ENCODE peak calls at places on chromosomes 16 and 17, in six cellular contexts. C is fibroblast of pulmonary artery; A is mesenchymal stem cell; P is SK-N-SH; V is GM23248; M is CD8-positive, alpha-beta memory T cell. H is an unnamed sample.

GRCh38 chr16:814974-815373 is 14.4 kb upstream of the GNG13 start:
- DNase-seq in C (no peak), A (peak), P (no peak), V (peak), M (no peak), H (no peak)

GRCh38 chr17:79008666-79009387 is 737 bp downstream of the CANT1 start:
- DNase-seq in C (no peak), A (no peak), P (peak), V (no peak), M (no peak), H (no peak)

GRCh38 chr17:9646556-9646905 is 1.2 kb downstream of the USP43 start:
- DNase-seq in C (no peak), A (no peak), P (no peak), V (no peak), M (no peak), H (peak)

GRCh38 chr17:66348605-66349165 is 46.3 kb downstream of the PRKCA start:
- DNase-seq in C (peak), A (peak), P (peak), V (peak), M (no peak), H (no peak)

GRCh38 chr17:16915752-16916556 is 56.0 kb downstream of the TNFRSF13B start:
- DNase-seq in C (peak), A (peak), P (peak), V (peak), M (peak), H (peak)

GRCh38 chr17:15377608-15378007 is 36.2 kb upstream of the TEKT3 start:
- DNase-seq in C (peak), A (peak), P (no peak), V (peak), M (no peak), H (no peak)

GRCh38 chr16:24610421-24610765 is 71.0 kb downstream of the RBBP6 start:
- DNase-seq in C (peak), A (peak), P (no peak), V (peak), M (no peak), H (peak)

GRCh38 chr16:86882586-86883280 is 304.4 kb downstream of the FOXL1 start:
- DNase-seq in C (peak), A (peak), P (no peak), V (peak), M (no peak), H (no peak)

GRCh38 chr17:1764274-1764673 is 2.4 kb downstream of the SERPINF1 start:
- DNase-seq in C (peak), A (peak), P (no peak), V (peak), M (peak), H (no peak)

GRCh38 chr17:7997186-7997585 is 5.2 kb upstream of the GUCY2D start:
- DNase-seq in C (peak), A (peak), P (no peak), V (peak), M (no peak), H (peak)

GRCh38 chr16:27994686-27995085 is 68.8 kb downstream of the GSG1L start:
- DNase-seq in C (no peak), A (no peak), P (no peak), V (no peak), M (no peak), H (no peak)

GRCh38 chr17:68427575-68427974 is 29.7 kb downstream of the WIPI1 start:
- DNase-seq in C (no peak), A (no peak), P (no peak), V (no peak), M (no peak), H (no peak)

GRCh38 chr17:80813318-80813717 is 178.3 kb upstream of the CHMP6 start:
- DNase-seq in C (no peak), A (no peak), P (no peak), V (no peak), M (no peak), H (no peak)

GRCh38 chr16:81708459-81709368 is 70.4 kb upstream of the PLCG2 start:
- DNase-seq in C (no peak), A (no peak), P (no peak), V (no peak), M (no peak), H (no peak)

GRCh38 chr17:7576432-7576937 is 3.0 kb upstream of the CD68 start:
- DNase-seq in C (no peak), A (no peak), P (no peak), V (peak), M (no peak), H (no peak)

GRCh38 chr16:17433577-17433960 is 37.2 kb downstream of the XYLT1 start:
- DNase-seq in C (no peak), A (no peak), P (no peak), V (no peak), M (no peak), H (peak)

GRCh38 chr16:87417511-87417910 is 25.4 kb downstream of the MAP1LC3B start:
- DNase-seq in C (no peak), A (no peak), P (no peak), V (no peak), M (no peak), H (no peak)

GRCh38 chr16:56965939-56966515 is 4.3 kb downstream of the CETP start:
- DNase-seq in C (no peak), A (no peak), P (no peak), V (no peak), M (no peak), H (no peak)

GRCh38 chr16:84143784-84144199 is 1.2 kb downstream of the HSDL1 start:
- DNase-seq in C (peak), A (peak), P (no peak), V (peak), M (no peak), H (peak)

GRCh38 chr17:80858301-80859003 is 133.2 kb upstream of the CHMP6 start:
- DNase-seq in C (no peak), A (no peak), P (no peak), V (no peak), M (peak), H (no peak)

GRCh38 chr17:68145088-68145487 is 102.8 kb upstream of the AMZ2 start:
- DNase-seq in C (no peak), A (no peak), P (peak), V (no peak), M (no peak), H (no peak)

GRCh38 chr17:41773731-41774193 is 12.7 kb downstream of the JUP start:
- DNase-seq in C (no peak), A (peak), P (no peak), V (no peak), M (no peak), H (no peak)

GRCh38 chr16:79261461-79261860 is 339.1 kb downstream of the MAF start:
- DNase-seq in C (no peak), A (peak), P (peak), V (no peak), M (peak), H (peak)

GRCh38 chr17:57704448-57704847 is 40.7 kb downstream of the CCDC182 start:
- DNase-seq in C (no peak), A (no peak), P (no peak), V (no peak), M (no peak), H (no peak)

GRCh38 chr16:22355487-22355908 is 18.9 kb downstream of the CDR2 start:
- DNase-seq in C (no peak), A (no peak), P (no peak), V (peak), M (no peak), H (no peak)

GRCh38 chr17:49699967-49700575 is 7.7 kb downstream of the SLC35B1 start:
- DNase-seq in C (no peak), A (no peak), P (no peak), V (no peak), M (no peak), H (no peak)

GRCh38 chr17:41873559-41874292 is 8.5 kb upstream of the KLHL11 start:
- DNase-seq in C (no peak), A (no peak), P (no peak), V (peak), M (no peak), H (no peak)

GRCh38 chr17:1399366-1399678 is 700 bp downstream of the YWHAE start:
- DNase-seq in C (no peak), A (no peak), P (no peak), V (no peak), M (no peak), H (no peak)

GRCh38 chr16:58409316-58409973 is 17.2 kb downstream of the GINS3 start:
- DNase-seq in C (peak), A (no peak), P (no peak), V (peak), M (no peak), H (no peak)

GRCh38 chr16:65782537-65783290 is 583.8 kb upstream of the CDH5 start:
- DNase-seq in C (peak), A (peak), P (no peak), V (peak), M (no peak), H (peak)

GRCh38 chr17:5468075-5468473 is 708 bp downstream of the DHX33 start:
- DNase-seq in C (no peak), A (no peak), P (peak), V (no peak), M (no peak), H (no peak)

GRCh38 chr17:63142836-63143235 is 176.8 kb downstream of the TANC2 start:
- DNase-seq in C (no peak), A (no peak), P (no peak), V (no peak), M (no peak), H (no peak)

GRCh38 chr17:28661635-28662526 is at the start of the genes SDF2 and SUPT6H:
- DNase-seq in C (peak), A (peak), P (peak), V (peak), M (peak), H (peak)

GRCh38 chr17:65588194-65588808 is 26.9 kb upstream of the AXIN2 start:
- DNase-seq in C (no peak), A (no peak), P (no peak), V (no peak), M (no peak), H (peak)

GRCh38 chr17:1709403-1709891 is 730 bp downstream of the TLCD2 start:
- DNase-seq in C (no peak), A (peak), P (peak), V (peak), M (no peak), H (no peak)

GRCh38 chr16:47664653-47665325 is 203.7 kb downstream of the PHKB start:
- DNase-seq in C (no peak), A (no peak), P (no peak), V (no peak), M (no peak), H (no peak)

GRCh38 chr17:42568341-42569111 is 1.6 kb downstream of the MLX start:
- DNase-seq in C (no peak), A (no peak), P (no peak), V (no peak), M (no peak), H (no peak)

GRCh38 chr17:18921485-18921884 is 30.5 kb upstream of the SLC5A10 start:
- DNase-seq in C (no peak), A (no peak), P (no peak), V (no peak), M (no peak), H (no peak)
- H3K4me3 ChIP-seq in C (no peak), A (no peak), P (no peak), V (no peak), M (no peak), H (no peak)

GRCh38 chr16:20404637-20405036 is at the start of gene PDILT:
- DNase-seq in C (no peak), A (no peak), P (no peak), V (no peak), M (no peak), H (no peak)
- H3K4me3 ChIP-seq in C (no peak), A (no peak), P (no peak), V (no peak), M (no peak), H (no peak)

GRCh38 chr16:29810699-29811169 is 1.3 kb upstream of the PRRT2 start:
- DNase-seq in C (no peak), A (no peak), P (no peak), V (no peak), M (no peak), H (no peak)
- H3K4me3 ChIP-seq in C (no peak), A (peak), P (peak), V (peak), M (peak), H (no peak)

DNA sequence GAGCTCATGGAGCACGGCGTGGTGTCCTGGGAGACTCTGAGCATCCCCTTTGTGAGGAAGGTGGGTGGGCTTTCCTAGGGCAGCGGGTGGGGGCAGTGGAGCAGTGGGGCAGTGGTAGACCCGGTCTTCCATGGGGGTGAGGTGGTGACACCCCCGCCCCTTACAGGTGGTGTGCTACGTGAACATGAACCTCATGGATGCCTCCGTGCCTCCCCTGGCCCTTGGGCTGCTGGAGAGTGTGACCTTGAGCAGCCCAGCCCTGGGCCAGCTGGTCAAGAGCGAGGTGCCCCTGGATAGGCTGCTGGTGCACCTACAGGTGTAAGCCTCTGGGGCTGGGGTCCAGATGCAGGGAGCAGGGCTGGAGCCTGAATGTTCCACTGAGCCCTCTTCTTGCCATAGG is 1.6 kb downstream of the ELMO3 start:
- DNase-seq in C (no peak), A (no peak), P (no peak), V (no peak), M (no peak), H (no peak)
- H3K4me3 ChIP-seq in C (no peak), A (no peak), P (no peak), V (no peak), M (no peak), H (no peak)

GRCh38 chr17:35372846-35373531 is 432 bp downstream of the SLFN11 start:
- DNase-seq in C (no peak), A (no peak), P (peak), V (peak), M (no peak), H (no peak)

GRCh38 chr17:35376245-35376644 is 2.8 kb upstream of the SLFN11 start:
- DNase-seq in C (peak), A (no peak), P (no peak), V (peak), M (no peak), H (no peak)

GRCh38 chr17:35373532-35373983 is at the start of gene SLFN11:
- DNase-seq in C (peak), A (peak), P (peak), V (peak), M (peak), H (peak)

GRCh38 chr17:35373984-35374765 is 754 bp upstream of the SLFN11 start:
- DNase-seq in C (peak), A (peak), P (peak), V (peak), M (peak), H (peak)

DNA sequence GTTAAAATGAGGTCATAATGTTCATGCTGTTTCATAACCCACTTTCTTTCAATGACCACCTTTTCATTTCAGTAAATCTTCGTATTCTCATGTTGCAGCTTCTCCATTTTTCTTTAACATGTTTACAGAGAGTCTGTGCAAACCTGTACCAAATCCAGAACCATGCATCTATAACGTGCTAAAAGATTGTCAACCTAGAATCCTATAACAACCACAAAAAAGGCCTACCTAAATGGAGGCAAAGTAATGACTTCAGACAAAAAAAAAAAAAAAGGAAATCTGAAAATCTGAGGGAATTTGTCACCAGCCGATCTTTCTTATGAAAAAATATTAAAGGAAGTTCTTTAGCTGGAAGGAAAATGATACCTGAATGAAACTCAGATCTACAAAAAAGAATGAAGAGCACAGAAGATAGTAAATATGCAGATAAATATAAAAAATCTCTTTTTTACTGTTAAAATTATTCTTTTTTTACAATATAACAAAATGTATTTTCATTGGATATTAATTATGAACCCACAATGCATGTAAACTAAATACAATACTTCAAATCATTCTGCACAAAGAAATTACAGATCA is 1.4 kb upstream of the SLFN11 start:
- DNase-seq in C (no peak), A (no peak), P (no peak), V (no peak), M (no peak), H (no peak)
- H3K4me3 ChIP-seq in C (peak), A (peak), P (peak), V (peak), M (peak), H (no peak)